ENCODE peak calls at places on chromosomes 5 and 9, in six cellular contexts. K is upper lobe of right lung; I is effector memory CD8-positive, alpha-beta T cell; P is left lung; D is foreskin keratinocyte; X is stimulated activated naive B cell treated with anti-CD40 and anti-IgM and Interleukin-4, amounts not matched to agents 10 μg/mL and 1 μg/mL and 100 μg/mL, for 72 hours. O is an unnamed sample.

GRCh38 chr9:88258012-88258411 is 119.7 kb upstream of the SPATA31C2 start:
- ATAC-seq in K (peak), I (no peak), P (peak), D (no peak), X (no peak), O (no peak)

GRCh38 chr5:132444841-132445639 is 45.5 kb downstream of the IRF1 start:
- ATAC-seq in K (peak), I (no peak), P (peak), D (peak), X (no peak), O (no peak)

GRCh38 chr5:76854644-76855043 is 4.8 kb downstream of the S100Z start:
- ATAC-seq in K (no peak), I (no peak), P (no peak), D (no peak), X (no peak), O (no peak)

GRCh38 chr5:139976703-139977102 is 66.4 kb downstream of the NRG2 start:
- ATAC-seq in K (no peak), I (no peak), P (no peak), D (no peak), X (no peak), O (no peak)

GRCh38 chr5:154757647-154758406 is 2.6 kb downstream of the LARP1 start:
- ATAC-seq in K (no peak), I (no peak), P (no peak), D (peak), X (no peak), O (peak)

GRCh38 chr5:118580959-118581358 is 407.4 kb downstream of the DTWD2 start:
- ATAC-seq in K (no peak), I (no peak), P (no peak), D (no peak), X (no peak), O (no peak)

GRCh38 chr5:68456756-68457217 is 241.2 kb downstream of the PIK3R1 start:
- ATAC-seq in K (peak), I (no peak), P (peak), D (peak), X (no peak), O (peak)

GRCh38 chr9:86751207-86751606 is 196.1 kb downstream of the GAS1 start:
- ATAC-seq in K (no peak), I (no peak), P (no peak), D (no peak), X (no peak), O (no peak)

GRCh38 chr9:133842174-133842573 is 104.0 kb upstream of the SARDH start:
- ATAC-seq in K (no peak), I (no peak), P (peak), D (no peak), X (no peak), O (no peak)

GRCh38 chr9:20985851-20986600 is 45.4 kb downstream of the HACD4 start:
- ATAC-seq in K (no peak), I (no peak), P (no peak), D (no peak), X (no peak), O (no peak)

GRCh38 chr9:101764455-101764854 is 26.0 kb upstream of the GRIN3A start:
- ATAC-seq in K (no peak), I (no peak), P (no peak), D (no peak), X (no peak), O (no peak)

GRCh38 chr9:135053133-135053532 is 34.3 kb upstream of the OLFM1 start:
- ATAC-seq in K (no peak), I (no peak), P (no peak), D (no peak), X (peak), O (no peak)

GRCh38 chr9:84371737-84372136 is 31.2 kb upstream of the SLC28A3 start:
- ATAC-seq in K (peak), I (no peak), P (peak), D (no peak), X (no peak), O (no peak)

GRCh38 chr5:80269991-80270438 is 14.2 kb upstream of the SERINC5 start:
- ATAC-seq in K (no peak), I (peak), P (no peak), D (no peak), X (no peak), O (peak)

GRCh38 chr9:7560669-7561305 is 238.8 kb downstream of the DMAC1 start:
- ATAC-seq in K (no peak), I (no peak), P (no peak), D (no peak), X (no peak), O (no peak)

GRCh38 chr5:64166201-64166959 is 737 bp downstream of the RNF180 start:
- ATAC-seq in K (no peak), I (no peak), P (peak), D (no peak), X (no peak), O (no peak)

GRCh38 chr9:86983260-86984255 is 36.3 kb upstream of the GAS1 start:
- ATAC-seq in K (no peak), I (no peak), P (peak), D (peak), X (no peak), O (no peak)

GRCh38 chr9:126471084-126471611 is 142.6 kb upstream of the LMX1B start:
- ATAC-seq in K (peak), I (peak), P (peak), D (no peak), X (peak), O (peak)

GRCh38 chr5:122300968-122301367 is 11.1 kb upstream of the SNCAIP start:
- ATAC-seq in K (no peak), I (no peak), P (no peak), D (no peak), X (no peak), O (no peak)

GRCh38 chr5:142571351-142571750 is 114.5 kb downstream of the FGF1 start:
- ATAC-seq in K (no peak), I (no peak), P (no peak), D (no peak), X (no peak), O (no peak)

GRCh38 chr5:179793470-179794139 is at the start of gene LTC4S:
- ATAC-seq in K (peak), I (peak), P (peak), D (peak), X (peak), O (peak)

GRCh38 chr9:38035873-38036272 is 33.2 kb downstream of the SHB start:
- ATAC-seq in K (no peak), I (no peak), P (peak), D (peak), X (no peak), O (peak)

GRCh38 chr5:149172709-149173505 is 31.6 kb downstream of the ABLIM3 start:
- ATAC-seq in K (no peak), I (no peak), P (no peak), D (peak), X (peak), O (peak)